ENCODE peak calls at places on chromosomes 1 and 21, in five cellular contexts. T is AG09309, K is kidney, R is IMR-90, P is mucosa of descending colon. C is an unnamed sample.

GRCh38 chr1:228185641-228185965 is 20.0 kb downstream of the IBA57 start:
- DNase-seq in T (no peak), K (peak), R (no peak), P (no peak), C (no peak)

GRCh38 chr1:235746245-235746644 is 96.7 kb upstream of the GNG4 start:
- DNase-seq in T (no peak), K (no peak), R (no peak), P (no peak), C (no peak)

GRCh38 chr1:43058545-43059360 is 100.1 kb upstream of the SLC2A1 start:
- DNase-seq in T (no peak), K (no peak), R (peak), P (no peak), C (peak)

GRCh38 chr21:44370771-44371410 is 17.5 kb downstream of the TRPM2 start:
- DNase-seq in T (no peak), K (peak), R (no peak), P (no peak), C (no peak)

GRCh38 chr1:28955930-28956552 is 41.7 kb downstream of the EPB41 start:
- DNase-seq in T (no peak), K (no peak), R (peak), P (no peak), C (no peak)

GRCh38 chr1:169472759-169473158 is 13.0 kb downstream of the SLC19A2 start:
- DNase-seq in T (no peak), K (no peak), R (no peak), P (no peak), C (no peak)

GRCh38 chr1:214551052-214551435 is 358 bp downstream of the PTPN14 start:
- DNase-seq in T (no peak), K (peak), R (no peak), P (peak), C (no peak)

GRCh38 chr1:220269036-220269435 is 3.2 kb downstream of the RAB3GAP2 start:
- DNase-seq in T (no peak), K (no peak), R (no peak), P (no peak), C (no peak)

GRCh38 chr1:214328770-214329455 is 48.0 kb downstream of the SMYD2 start:
- DNase-seq in T (peak), K (peak), R (peak), P (peak), C (peak)

GRCh38 chr1:20216574-20216973 is 30.3 kb upstream of the PLA2G2C start:
- DNase-seq in T (no peak), K (no peak), R (peak), P (peak), C (peak)

DNA sequence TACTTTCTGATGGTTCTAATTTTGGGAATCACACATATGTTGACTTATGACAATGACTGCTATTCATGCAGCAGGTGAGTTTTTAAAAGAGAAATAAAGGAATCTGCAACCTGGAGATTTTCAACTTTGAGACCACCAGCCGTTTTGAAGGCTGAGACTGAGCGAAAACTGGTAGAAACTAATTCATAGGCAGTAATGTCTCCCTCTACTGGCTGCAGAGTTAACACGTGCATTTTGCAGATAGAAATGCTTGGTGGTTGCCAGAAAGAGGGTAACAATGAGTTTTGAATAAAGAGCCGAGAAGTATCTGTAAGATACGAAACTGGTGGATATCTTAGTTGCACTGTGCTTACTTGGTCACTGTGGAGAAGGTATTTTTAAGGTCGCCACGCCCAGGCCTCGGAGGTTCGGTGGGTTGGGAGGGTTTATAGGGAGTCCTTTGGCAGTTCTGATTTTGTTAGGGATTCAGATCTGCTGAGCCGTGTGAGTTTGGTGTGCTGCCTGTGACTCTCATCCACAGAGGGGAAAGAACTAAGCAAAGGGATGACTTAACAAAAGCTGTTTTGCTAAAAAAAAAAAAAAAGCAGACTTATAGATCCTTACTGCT is 83.0 kb downstream of the RYR2 start:
- DNase-seq in T (no peak), K (no peak), R (no peak), P (peak), C (no peak)
- TF ChIP-seq CTCF in T (no peak), K (peak), R (no peak), P (no peak), C (no peak)

GRCh38 chr1:208235983-208236761 is 8.0 kb downstream of the PLXNA2 start:
- DNase-seq in T (no peak), K (no peak), R (peak), P (peak), C (peak)
- TF ChIP-seq CTCF in T (no peak), K (no peak), R (no peak), P (no peak), C (no peak)

GRCh38 chr1:110173466-110174117 is 23.3 kb downstream of the SLC6A17 start:
- DNase-seq in T (peak), K (no peak), R (peak), P (no peak), C (no peak)
- TF ChIP-seq CTCF in T (peak), K (no peak), R (peak), P (no peak), C (no peak)

DNA sequence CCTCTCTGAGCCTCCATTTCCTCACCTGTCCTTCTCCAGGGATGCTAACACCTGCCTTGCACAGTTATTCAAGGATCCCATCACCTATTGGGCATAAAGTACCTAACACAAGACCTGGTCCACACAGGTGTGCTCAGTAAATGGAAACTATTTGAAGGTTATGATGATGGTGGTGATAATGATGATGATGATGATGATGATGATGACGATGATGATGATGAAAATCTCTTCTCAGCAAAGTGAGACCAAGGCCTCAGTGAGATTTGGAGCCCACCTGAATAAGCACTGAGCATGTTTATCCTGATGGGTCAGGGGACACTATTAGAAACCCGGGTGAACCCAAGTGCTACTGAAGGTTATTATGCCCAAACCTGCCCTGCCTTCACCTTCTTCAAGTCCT is 100.7 kb downstream of the DMRTA2 start:
- DNase-seq in T (no peak), K (no peak), R (no peak), P (no peak), C (no peak)
- TF ChIP-seq CTCF in T (no peak), K (no peak), R (no peak), P (no peak), C (no peak)

GRCh38 chr1:1542766-1543705 is 2.6 kb upstream of the TMEM240 start:
- DNase-seq in T (no peak), K (no peak), R (no peak), P (no peak), C (no peak)
- TF ChIP-seq CTCF in T (no peak), K (no peak), R (no peak), P (no peak), C (no peak)

GRCh38 chr1:180603223-180603849 is 28.5 kb upstream of the XPR1 start:
- DNase-seq in T (no peak), K (no peak), R (no peak), P (no peak), C (no peak)
- TF ChIP-seq CTCF in T (no peak), K (no peak), R (no peak), P (no peak), C (no peak)

DNA sequence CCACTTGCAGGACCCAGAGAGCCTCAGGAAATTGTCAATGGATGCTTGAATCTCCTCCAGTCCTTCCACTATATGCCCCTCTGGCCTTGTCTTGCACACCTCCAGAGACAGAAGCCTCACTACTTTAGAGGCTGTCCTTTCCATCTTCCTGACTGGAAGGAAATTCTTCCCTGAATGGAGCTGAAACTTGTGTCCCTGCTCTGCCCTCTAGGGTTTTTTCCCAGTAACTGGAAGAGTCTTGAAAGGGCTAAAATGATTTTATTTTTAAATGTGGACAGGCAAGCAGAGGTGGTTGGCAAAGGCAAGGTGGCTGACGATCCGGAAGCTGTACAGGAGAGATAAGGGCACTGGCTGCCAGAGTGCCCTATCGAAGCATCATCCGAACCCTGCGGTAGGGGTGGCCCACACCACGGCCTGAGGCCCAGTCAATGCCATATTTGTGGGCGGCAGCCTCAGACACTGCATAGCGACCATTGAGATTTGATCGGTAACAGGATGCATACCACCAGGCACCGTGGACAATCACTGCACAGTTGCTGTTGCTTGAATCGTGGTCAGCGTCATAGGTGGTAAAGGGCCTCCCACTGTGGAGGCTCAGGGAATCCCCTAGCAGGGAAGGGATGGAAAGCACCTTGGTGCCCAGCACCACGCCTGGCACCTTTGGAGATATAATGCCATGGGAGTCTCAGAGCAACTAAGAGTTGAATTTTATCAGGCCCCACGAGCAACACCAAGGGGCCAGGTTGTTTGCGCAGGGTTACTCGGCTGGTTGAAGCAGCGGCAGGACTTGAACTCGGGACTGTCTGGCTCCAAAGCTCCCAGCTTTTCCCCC is 2.3 kb upstream of the MAP3K6 start:
- DNase-seq in T (no peak), K (no peak), R (peak), P (no peak), C (peak)
- TF ChIP-seq CTCF in T (peak), K (no peak), R (peak), P (no peak), C (peak)

C was measured in astrocyte of the spinal cord.